ENCODE peak calls at places on chromosomes 3 and 15, in four cellular contexts. O is stomach, N is hepatocyte, P is adrenal gland. G is an unnamed sample.

GRCh38 chr3:154936196-154936595 is 143.9 kb upstream of the MME start:
- DNase-seq in P (no peak), N (no peak), O (no peak), G (no peak)

GRCh38 chr3:49554639-49555265 is 475 bp downstream of the BSN start:
- DNase-seq in P (no peak), O (peak; percentile 65), N (peak; percentile 85), G (peak; percentile 40)

GRCh38 chr3:134074790-134075567 is 45.3 kb upstream of the SLCO2A1 start:
- DNase-seq in N (no peak), P (no peak), O (no peak), G (no peak)

GRCh38 chr3:32336123-32336518 is 55.5 kb upstream of the CMTM7 start:
- DNase-seq in O (no peak), P (no peak), N (no peak), G (no peak)

GRCh38 chr3:143897558-143898305 is 49.5 kb upstream of the SLC9A9 start:
- DNase-seq in P (no peak), N (peak; percentile 74), O (no peak), G (no peak)

GRCh38 chr15:100111103-100112060 is 230.4 kb downstream of the ADAMTS17 start:
- DNase-seq in P (peak; percentile 77), N (peak; percentile 80), O (peak; percentile 28), G (peak; percentile 69)

GRCh38 chr3:191235331-191236314 is 36.6 kb downstream of the OSTN start:
- DNase-seq in P (no peak), N (no peak), O (no peak), G (no peak)

GRCh38 chr15:60096157-60096556 is 92.0 kb downstream of the FOXB1 start:
- DNase-seq in N (no peak), O (no peak), P (no peak), G (no peak)

GRCh38 chr3:68467465-68467864 is 464.9 kb downstream of the TAFA4 start:
- DNase-seq in P (no peak), N (no peak), O (no peak), G (no peak)

GRCh38 chr15:87582169-87582568 is 674.4 kb downstream of the NTRK3 start:
- DNase-seq in P (no peak), O (no peak), N (no peak), G (no peak)

GRCh38 chr15:100703032-100703578 is 100.7 kb downstream of the ASB7 start:
- DNase-seq in O (no peak), P (peak; percentile 5), N (no peak), G (no peak)

GRCh38 chr3:25900171-25900570 is 110.3 kb downstream of the OXSM start:
- DNase-seq in O (no peak), N (no peak), P (no peak), G (no peak)

GRCh38 chr15:88564741-88565140 is 18.3 kb upstream of the DET1 start:
- DNase-seq in N (no peak), P (no peak), O (no peak), G (no peak)

GRCh38 chr3:59737209-59737608 is 687.4 kb upstream of the CFAP20DC start:
- DNase-seq in N (no peak), O (no peak), P (peak; percentile 14), G (no peak)

GRCh38 chr3:134260984-134261383 is 10.3 kb upstream of the RYK start:
- DNase-seq in P (no peak), N (no peak), O (no peak), G (no peak)

GRCh38 chr15:67199881-67200763 is 54.3 kb downstream of the AAGAB start:
- DNase-seq in P (peak; percentile 23), O (no peak), N (no peak), G (no peak)

GRCh38 chr3:195909294-195909644 is 918 bp upstream of the TNK2 start:
- DNase-seq in O (no peak), P (no peak), N (no peak), G (no peak)

GRCh38 chr15:60773893-60774292 is 295.0 kb upstream of the ICE2 start:
- DNase-seq in N (no peak), P (no peak), O (no peak), G (no peak)

GRCh38 chr15:23648920-23649515 is 1.4 kb upstream of the MAGEL2 start:
- DNase-seq in N (peak; percentile 55), O (peak; percentile 48), P (no peak), G (no peak)

GRCh38 chr15:52658955-52659354 is 20.2 kb downstream of the ATOSA start:
- DNase-seq in P (no peak), N (no peak), O (no peak), G (no peak)

GRCh38 chr3:32340039-32340438 is 51.6 kb upstream of the CMTM7 start:
- DNase-seq in P (peak; percentile 28), O (no peak), N (peak; percentile 79), G (peak; percentile 17)

GRCh38 chr3:150252462-150252861 is 155.6 kb upstream of the TSC22D2 start:
- DNase-seq in O (no peak), P (no peak), N (no peak), G (no peak)

GRCh38 chr3:58568572-58569286 is 8.5 kb downstream of the FAM107A start:
- DNase-seq in N (peak; percentile 76), O (peak; percentile 83), P (peak; percentile 64), G (peak; percentile 80)

GRCh38 chr3:31562525-31562924 is 29.8 kb downstream of the STT3B start:
- DNase-seq in O (no peak), P (no peak), N (no peak), G (peak; percentile 17)

GRCh38 chr15:71443538-71443937 is 328.3 kb downstream of the THSD4 start:
- DNase-seq in N (peak; percentile 71), O (peak; percentile 72), P (peak; percentile 51), G (peak; percentile 61)

GRCh38 chr3:127411083-127411727 is 123.4 kb upstream of the PRR20G start:
- DNase-seq in N (no peak), P (no peak), O (no peak), G (no peak)

GRCh38 chr3:122824465-122825379 is 29.9 kb downstream of the SLC49A4 start:
- DNase-seq in P (no peak), N (no peak), O (no peak), G (no peak)

GRCh38 chr3:34077796-34078195 is 279.4 kb downstream of the PDCD6IP start:
- DNase-seq in O (no peak), P (no peak), N (no peak), G (no peak)

GRCh38 chr3:40891186-40891585 is 308.1 kb upstream of the CTNNB1 start:
- DNase-seq in P (no peak), O (no peak), N (no peak), G (no peak)

GRCh38 chr15:76059320-76060097 is at the start of gene TMEM266:
- DNase-seq in P (peak; percentile 52), N (peak; percentile 89), O (peak; percentile 43), G (peak; percentile 27)

GRCh38 chr15:100878601-100879000 is 1.0 kb upstream of the ALDH1A3 start:
- DNase-seq in N (no peak), O (no peak), P (no peak), G (no peak)

GRCh38 chr3:185361920-185362319 is 1.0 kb upstream of the MAP3K13 start:
- DNase-seq in O (no peak), P (no peak), N (no peak), G (no peak)

GRCh38 chr3:42752961-42753360 is 20.1 kb downstream of the CCDC13 start:
- DNase-seq in O (peak; percentile 25), P (no peak), N (no peak), G (no peak)

GRCh38 chr3:73674280-73674679 is 49.5 kb upstream of the PDZRN3 start:
- DNase-seq in N (peak; percentile 16), P (peak; percentile 46), O (no peak), G (no peak)

GRCh38 chr15:78928616-78929093 is 16.2 kb downstream of the CTSH start:
- DNase-seq in P (no peak), N (no peak), O (no peak), G (no peak)

GRCh38 chr15:40328176-40328575 is 4.7 kb downstream of the INAFM2 start:
- DNase-seq in O (no peak), P (no peak), N (no peak), G (no peak)

DNA sequence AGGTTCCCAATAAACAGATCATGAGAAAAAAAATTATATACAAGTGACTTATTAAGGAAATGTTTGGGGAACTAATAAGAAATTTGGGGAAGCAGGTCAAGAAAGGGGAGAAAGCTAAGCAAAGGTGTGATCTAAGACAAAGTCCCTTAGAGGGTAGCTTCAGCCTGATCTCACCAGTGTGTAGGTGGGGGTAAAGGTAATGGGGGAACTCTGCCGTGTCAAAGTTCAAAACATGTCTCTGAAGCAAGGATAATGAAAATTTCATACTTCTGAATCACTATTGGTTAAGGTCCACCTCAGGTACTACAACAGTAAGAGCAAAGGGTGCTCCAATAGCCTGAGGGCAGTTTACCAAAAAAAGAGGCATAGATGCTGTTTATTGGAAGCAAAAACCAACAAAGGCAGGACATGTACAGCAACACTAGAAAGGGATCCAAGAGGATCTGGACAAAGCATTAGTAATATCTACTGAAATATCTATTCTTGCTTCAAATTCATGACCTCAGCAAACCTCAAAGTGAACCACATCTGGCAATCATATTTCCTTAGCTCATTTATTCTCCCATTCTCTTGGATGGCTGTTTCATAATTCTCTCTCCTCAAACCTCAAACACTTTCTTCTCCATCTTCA is 6.9 kb downstream of the ACAD11 start:
- DNase-seq in N (no peak), P (no peak), O (no peak), G (no peak)
- H3K27ac ChIP-seq in N (peak overlapping the region; percentile 24), P (no peak overlapping the region), O (no peak overlapping the region), G (no peak overlapping the region)

DNA sequence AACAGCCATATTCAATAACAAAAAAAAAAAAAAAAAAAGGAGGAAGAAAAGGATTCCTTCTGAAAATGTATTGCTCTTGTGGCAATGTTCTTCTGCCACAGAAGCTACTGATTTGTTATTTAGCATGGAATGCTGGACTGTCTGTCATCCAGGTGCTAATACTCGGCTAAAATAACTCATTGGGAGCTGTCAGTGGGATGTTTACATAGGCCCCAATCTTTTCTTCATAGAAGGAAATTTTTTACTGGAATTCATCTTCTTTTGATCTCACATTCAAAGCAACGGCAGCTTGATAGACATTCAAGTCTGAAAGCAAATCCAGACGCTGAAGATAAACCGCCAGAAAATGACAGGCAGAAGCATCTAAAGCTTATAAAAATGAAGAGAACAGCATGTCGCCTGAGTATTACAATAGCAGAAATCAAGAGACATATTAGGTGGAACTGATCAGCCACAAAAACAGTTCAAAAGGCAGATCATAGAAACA is 452.1 kb downstream of the FOXP1 start:
- DNase-seq in P (no peak), N (no peak), O (no peak), G (no peak)
- H3K4me1 ChIP-seq in P (peaks cover 36% of the 10 kb centered on the region), N (peaks cover 59% of the 10 kb centered on the region), O (peaks cover 93% of the 10 kb centered on the region), G (peaks cover 81% of the 10 kb centered on the region)

GRCh38 chr3:44729384-44729910 is at the start of gene ZNF501:
- DNase-seq in O (peak; percentile 94), N (peak; percentile 94), P (peak; percentile 87), G (peak; percentile 93)

DNA sequence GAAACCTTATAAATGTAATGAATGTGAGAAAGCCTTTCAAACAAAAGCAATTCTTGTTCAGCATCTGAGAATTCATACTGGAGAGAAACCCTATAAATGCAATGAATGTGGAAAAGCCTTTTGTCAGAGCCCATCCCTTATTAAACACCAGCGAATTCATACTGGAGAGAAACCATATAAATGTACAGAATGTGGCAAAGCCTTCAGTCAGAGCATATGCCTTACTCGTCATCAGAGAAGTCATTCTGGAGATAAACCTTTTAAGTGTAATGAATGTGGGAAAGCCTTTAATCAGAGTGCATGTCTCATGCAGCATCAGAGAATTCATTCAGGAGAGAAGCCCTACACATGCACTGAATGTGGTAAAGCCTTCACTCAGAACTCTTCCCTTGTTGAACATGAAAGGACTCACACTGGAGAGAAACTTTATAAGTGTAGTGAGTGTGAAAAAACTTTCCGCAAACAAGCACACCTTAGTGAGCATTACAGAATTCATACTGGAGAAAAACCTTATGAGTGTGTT is 5.3 kb downstream of the ZNF501 start:
- DNase-seq in N (no peak), O (no peak), P (no peak), G (no peak)
- H3K9me3 ChIP-seq in N (peaks cover 46% of the 10 kb centered on the region), O (peaks cover 80% of the 10 kb centered on the region), P (no peaks in the 10 kb centered on the region), G (peaks cover 21% of the 10 kb centered on the region)

GRCh38 chr15:91857772-91858171 is 4.3 kb downstream of the SLCO3A1 start:
- DNase-seq in P (no peak), N (no peak), O (no peak), G (no peak)
- H3K27ac ChIP-seq in P (no peak overlapping the region), N (no peak overlapping the region), O (no peak overlapping the region), G (peak overlapping the region; percentile 11)

G was measured in heart right ventricle.